ENCODE peak calls at places on chromosomes 11 and 22, in five cellular contexts. R is endothelial cell of umbilical vein, Q is cardiac muscle cell, J is PC-9, G is transverse colon. N is an unnamed sample.

GRCh38 chr22:41237036-41237706 is 3.6 kb downstream of the CHADL start:
- DNase-seq in R (no peak), Q (no peak), J (no peak), G (no peak), N (no peak)

GRCh38 chr11:3137486-3138177 is 27.5 kb downstream of the OSBPL5 start:
- DNase-seq in G (no peak), Q (no peak), J (no peak), R (no peak), N (no peak)

GRCh38 chr11:64409707-64410395 is 50.9 kb downstream of the RPS6KA4 start:
- DNase-seq in J (no peak), Q (peak; percentile 26), R (no peak), G (peak; percentile 26), N (no peak)

GRCh38 chr11:36455658-36456111 is 54.4 kb downstream of the TRAF6 start:
- DNase-seq in J (peak; percentile 88), G (peak; percentile 24), R (peak; percentile 54), Q (peak; percentile 18), N (peak; percentile 17)

GRCh38 chr22:23501244-23501643 is 78.8 kb downstream of the IGLL1 start:
- DNase-seq in J (no peak), G (no peak), R (no peak), Q (no peak), N (no peak)

GRCh38 chr22:46039531-46039930 is 62.6 kb upstream of the WNT7B start:
- DNase-seq in J (no peak), R (no peak), Q (no peak), G (no peak), N (no peak)

GRCh38 chr11:45930031-45930794 is 7.8 kb downstream of the LARGE2 start:
- DNase-seq in Q (no peak), J (peak; percentile 40), R (no peak), G (peak; percentile 78), N (peak; percentile 72)

GRCh38 chr11:109209572-109209971 is 212.4 kb upstream of the C11orf87 start:
- DNase-seq in J (no peak), G (no peak), R (no peak), Q (no peak), N (no peak)

GRCh38 chr11:47355283-47356128 is 3.0 kb upstream of the MYBPC3 start:
- DNase-seq in J (peak; percentile 99), G (peak; percentile 97), R (peak; percentile 92), Q (peak; percentile 98), N (peak; percentile 94)

GRCh38 chr11:45253640-45254039 is 32.5 kb downstream of the SYT13 start:
- DNase-seq in R (no peak), G (no peak), J (no peak), Q (no peak), N (no peak)

GRCh38 chr11:87970762-87971161 is 204.5 kb downstream of the RAB38 start:
- DNase-seq in Q (no peak), J (no peak), G (no peak), R (no peak), N (no peak)

GRCh38 chr11:69352715-69353325 is 58.9 kb downstream of the MYEOV start:
- DNase-seq in G (peak; percentile 48), J (no peak), Q (no peak), R (peak; percentile 96), N (peak; percentile 36)

GRCh38 chr22:42978453-42979103 is 36.4 kb downstream of the PACSIN2 start:
- DNase-seq in G (no peak), Q (no peak), J (peak; percentile 75), R (peak; percentile 76), N (no peak)

GRCh38 chr11:1401656-1402221 is 12.0 kb downstream of the BRSK2 start:
- DNase-seq in J (peak; percentile 59), G (peak; percentile 59), Q (peak; percentile 89), R (peak; percentile 33), N (peak; percentile 36)

GRCh38 chr11:106461839-106462545 is 384.5 kb downstream of the AASDHPPT start:
- DNase-seq in Q (no peak), J (no peak), G (no peak), R (no peak), N (no peak)

GRCh38 chr22:37420656-37421467 is 6.4 kb downstream of the ELFN2 start:
- DNase-seq in J (no peak), R (peak; percentile 26), Q (no peak), G (no peak), N (no peak)

GRCh38 chr11:20739004-20739612 is 69.7 kb downstream of the NELL1 start:
- DNase-seq in J (no peak), Q (peak; percentile 14), R (no peak), G (no peak), N (no peak)

GRCh38 chr11:68579455-68579854 is 104.9 kb upstream of the GAL start:
- DNase-seq in G (no peak), J (no peak), R (no peak), Q (no peak), N (no peak)

GRCh38 chr22:36811094-36811797 is 5.6 kb downstream of the PVALB start:
- DNase-seq in Q (no peak), G (no peak), J (no peak), R (no peak), N (no peak)

GRCh38 chr11:61961570-61962212 is 5.7 kb downstream of the FTH1 start:
- DNase-seq in G (peak; percentile 60), J (peak; percentile 68), R (no peak), Q (no peak), N (peak; percentile 98)

GRCh38 chr11:66150140-66150539 is 80.1 kb downstream of the PACS1 start:
- DNase-seq in Q (no peak), R (no peak), J (no peak), G (no peak), N (no peak)

GRCh38 chr11:36391062-36391461 is 95.0 kb downstream of the PRR5L start:
- DNase-seq in J (no peak), G (no peak), Q (no peak), R (no peak), N (no peak)

GRCh38 chr22:45502215-45503070 is at the start of gene FBLN1:
- DNase-seq in G (no peak), J (peak; percentile 65), Q (peak; percentile 91), R (no peak), N (no peak)

GRCh38 chr22:44313385-44314006 is 745 bp upstream of the SHISAL1 start:
- DNase-seq in J (no peak), R (no peak), G (no peak), Q (no peak), N (no peak)
- H3K4me1 ChIP-seq in J (peaks cover 27% of the 10 kb centered on the region), R (no peaks in the 10 kb centered on the region), G (peaks cover 19% of the 10 kb centered on the region), Q (no peaks in the 10 kb centered on the region), N (no peaks in the 10 kb centered on the region)

GRCh38 chr11:128544625-128545024 is 42.7 kb downstream of the ETS1 start:
- DNase-seq in G (no peak), R (peak; percentile 46), Q (no peak), J (no peak), N (no peak)
- H3K4me3 ChIP-seq in G (no peak overlapping the region), R (no peak overlapping the region), Q (no peak overlapping the region), J (no peak overlapping the region), N (no peak overlapping the region)

DNA sequence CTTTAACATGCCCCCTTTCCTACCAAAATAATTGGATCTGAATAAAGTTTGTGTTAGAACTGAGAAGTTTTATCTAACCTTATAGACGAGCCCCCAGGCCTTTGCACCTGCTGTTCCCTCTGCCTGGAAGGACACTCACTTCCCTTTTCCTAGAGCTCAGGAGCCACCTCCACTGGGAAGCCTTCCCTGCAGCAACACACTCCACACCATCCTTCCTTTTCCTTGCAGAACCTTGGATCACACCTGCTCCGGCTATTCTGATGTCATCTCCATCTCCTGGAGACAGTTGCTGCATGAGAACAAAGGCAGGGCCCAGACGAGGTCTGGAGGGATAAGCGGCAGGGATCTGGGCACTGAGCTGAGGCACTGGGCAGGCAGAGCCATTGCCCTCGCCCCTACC is 22.6 kb upstream of the MYOD1 start:
- DNase-seq in G (no peak), Q (no peak), J (no peak), R (no peak), N (no peak)
- H3K27me3 ChIP-seq in G (peaks cover 52% of the 10 kb centered on the region), Q (peaks cover 68% of the 10 kb centered on the region), J (peaks cover 51% of the 10 kb centered on the region), R (peaks cover 27% of the 10 kb centered on the region), N (peaks cover 24% of the 10 kb centered on the region)

GRCh38 chr11:128498846-128499245 is 88.5 kb downstream of the ETS1 start:
- DNase-seq in Q (no peak), J (no peak), G (no peak), R (no peak), N (no peak)

GRCh38 chr11:128496684-128497056 is 90.7 kb downstream of the ETS1 start:
- DNase-seq in Q (no peak), R (no peak), G (no peak), J (peak; percentile 58), N (no peak)

GRCh38 chr11:128496249-128496648 is 91.1 kb downstream of the ETS1 start:
- DNase-seq in G (no peak), J (no peak), Q (no peak), R (no peak), N (no peak)

GRCh38 chr11:128499613-128500213 is 87.6 kb downstream of the ETS1 start:
- DNase-seq in J (no peak), G (no peak), R (peak; percentile 49), Q (no peak), N (no peak)

GRCh38 chr11:128497057-128497957 is 90.1 kb downstream of the ETS1 start:
- DNase-seq in R (peak; percentile 96), G (no peak), J (peak; percentile 80), Q (no peak), N (no peak)
- H3K4me1 ChIP-seq in R (peaks cover 67% of the 10 kb centered on the region), G (peaks cover 51% of the 10 kb centered on the region), J (peaks cover 79% of the 10 kb centered on the region), Q (peaks cover 35% of the 10 kb centered on the region), N (no peaks in the 10 kb centered on the region)

GRCh38 chr11:111871693-111872161 is 346 bp upstream of the ALG9 start:
- DNase-seq in G (no peak), J (no peak), Q (no peak), R (no peak), N (peak; percentile 4)

GRCh38 chr11:111870887-111871692 is at the start of gene ALG9:
- DNase-seq in Q (peak; percentile 82), G (peak; percentile 84), R (peak; percentile 87), J (peak; percentile 80), N (peak; percentile 76)

GRCh38 chr11:111870522-111870886 is 877 bp downstream of the ALG9 start:
- DNase-seq in G (no peak), J (no peak), R (no peak), Q (no peak), N (no peak)

GRCh38 chr11:111870113-111870512 is 1.3 kb downstream of the ALG9 start:
- DNase-seq in J (no peak), R (no peak), Q (no peak), G (no peak), N (no peak)
- H3K4me3 ChIP-seq in J (peak overlapping the region; percentile 99), R (no peak overlapping the region), Q (peak overlapping the region; percentile 80), G (no peak overlapping the region), N (no peak overlapping the region)

N was measured in small intestine.